ENCODE peak calls at places on chromosomes 12 and 14, in six cellular contexts. U is foreskin keratinocyte, L is gastrocnemius medialis, J is cardiac fibroblast, X is GM20000, R is progenitor cell of endocrine pancreas. K is an unnamed sample.
A peak's percentile ranks its signal among the peaks of the same experiment; 100 is the strongest.

GRCh38 chr14:68145539-68145938 is 326.0 kb downstream of the RAD51B start:
- DNase-seq in L (no peak), R (no peak), U (no peak), J (peak; percentile 44), X (no peak), K (no peak)

GRCh38 chr12:71139153-71139735 is 18.6 kb downstream of the TSPAN8 start:
- DNase-seq in U (no peak), X (no peak), L (no peak), R (no peak), J (no peak), K (no peak)

GRCh38 chr14:91330111-91330696 is 85.7 kb upstream of the GPR68 start:
- DNase-seq in R (no peak), J (no peak), U (no peak), L (no peak), X (no peak), K (no peak)

GRCh38 chr14:22656945-22657711 is 13.0 kb upstream of the OR6J1 start:
- DNase-seq in L (no peak), U (no peak), R (no peak), X (no peak), J (peak; percentile 91), K (no peak)

GRCh38 chr14:61527325-61528100 is 167.8 kb upstream of the HIF1A start:
- DNase-seq in R (no peak), L (no peak), J (peak; percentile 84), X (no peak), U (peak; percentile 55), K (no peak)

GRCh38 chr14:23695220-23695999 is 59.2 kb downstream of the DHRS2 start:
- DNase-seq in L (no peak), X (no peak), R (no peak), J (peak; percentile 3), U (no peak), K (no peak)

GRCh38 chr12:96471368-96472040 is 17.9 kb upstream of the CFAP54 start:
- DNase-seq in R (no peak), U (peak; percentile 70), J (peak; percentile 57), X (no peak), L (no peak), K (no peak)

GRCh38 chr14:99261916-99262787 is 9.8 kb downstream of the BCL11B start:
- DNase-seq in J (no peak), L (no peak), R (no peak), U (peak; percentile 79), X (no peak), K (no peak)

GRCh38 chr14:73712540-73713141 is 1.5 kb downstream of the PNMA1 start:
- DNase-seq in L (no peak), U (no peak), R (no peak), X (peak; percentile 75), J (no peak), K (no peak)

GRCh38 chr12:122203301-122203967 is at the start of gene B3GNT4:
- DNase-seq in J (peak; percentile 51), R (peak; percentile 42), U (peak; percentile 53), X (peak; percentile 84), L (no peak), K (no peak)

GRCh38 chr12:129607293-129607692 is 296.5 kb downstream of the TMEM132D start:
- DNase-seq in R (no peak), J (peak; percentile 7), L (no peak), U (no peak), X (no peak), K (no peak)

GRCh38 chr12:130617219-130617618 is 98.9 kb downstream of the RIMBP2 start:
- DNase-seq in J (no peak), L (no peak), U (peak; percentile 4), X (no peak), R (no peak), K (no peak)

GRCh38 chr12:40622246-40622838 is 69.9 kb upstream of the CNTN1 start:
- DNase-seq in X (peak; percentile 68), R (peak; percentile 25), U (peak; percentile 55), J (peak; percentile 49), L (no peak), K (peak; percentile 28)

GRCh38 chr12:129911437-129912049 is 7.7 kb upstream of the TMEM132D start:
- DNase-seq in J (peak; percentile 12), X (peak; percentile 77), U (peak; percentile 6), R (peak; percentile 55), L (no peak), K (no peak)

GRCh38 chr14:53495846-53496343 is 342.8 kb upstream of the DDHD1 start:
- DNase-seq in X (no peak), R (no peak), J (no peak), L (no peak), U (no peak), K (no peak)

GRCh38 chr14:67943947-67944346 is 124.4 kb downstream of the RAD51B start:
- DNase-seq in X (peak; percentile 39), U (peak; percentile 71), R (peak; percentile 51), L (peak; percentile 51), J (peak; percentile 96), K (peak; percentile 74)

GRCh38 chr12:65840793-65841670 is 16.7 kb downstream of the HMGA2 start:
- DNase-seq in J (no peak), X (no peak), U (no peak), R (no peak), L (no peak), K (no peak)
- TF ChIP-seq CTCF in J (no peak), X (no peak), U (peak; percentile 34), R (no peak), L (no peak), K (no peak)

GRCh38 chr12:107319536-107320030 is 226.2 kb upstream of the CRY1 start:
- DNase-seq in L (no peak), R (no peak), U (no peak), X (no peak), J (no peak), K (no peak)

GRCh38 chr12:107318804-107319535 is 225.6 kb upstream of the CRY1 start:
- DNase-seq in R (peak; percentile 23), L (no peak), X (peak; percentile 38), J (peak; percentile 37), U (peak; percentile 73), K (no peak)

GRCh38 chr12:107318554-107318803 is 225.1 kb upstream of the CRY1 start:
- DNase-seq in X (no peak), L (no peak), R (no peak), U (peak; percentile 72), J (no peak), K (no peak)

GRCh38 chr12:107320031-107320928 is 226.9 kb upstream of the CRY1 start:
- DNase-seq in R (no peak), J (peak; percentile 29), U (peak; percentile 81), L (no peak), X (peak; percentile 33), K (no peak)

GRCh38 chr12:107317751-107318553 is 224.6 kb upstream of the CRY1 start:
- DNase-seq in U (peak; percentile 86), X (peak; percentile 41), R (peak; percentile 82), J (peak; percentile 82), L (peak; percentile 51), K (peak; percentile 55)
- TF ChIP-seq CTCF in U (peak; percentile 48), X (no peak), R (peak; percentile 57), J (peak; percentile 24), L (no peak), K (no peak)

DNA sequence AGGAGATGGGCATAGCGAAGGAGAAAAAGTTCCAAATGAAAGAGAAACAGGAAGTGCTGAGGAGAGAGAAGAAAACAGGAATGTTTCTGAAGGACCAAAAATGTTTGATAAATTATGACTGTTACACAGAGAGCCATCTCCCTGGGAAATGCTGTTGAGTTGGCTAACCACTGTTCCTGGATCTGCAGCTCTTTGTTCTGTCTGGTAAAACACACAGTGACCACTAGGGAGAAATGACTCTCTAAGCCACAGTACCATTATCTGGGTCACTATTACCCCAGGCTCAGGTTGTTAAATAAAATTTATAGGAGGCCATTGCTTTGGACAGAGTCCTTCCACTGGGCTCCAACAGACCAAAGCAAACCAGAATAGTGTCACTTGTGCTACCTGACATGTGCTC is 219.3 kb downstream of the CRADD start:
- DNase-seq in R (no peak), L (no peak), J (peak; percentile 32), U (no peak), X (no peak), K (no peak)
- TF ChIP-seq CTCF in R (peak; percentile 30), L (no peak), J (no peak), U (no peak), X (no peak), K (no peak)

DNA sequence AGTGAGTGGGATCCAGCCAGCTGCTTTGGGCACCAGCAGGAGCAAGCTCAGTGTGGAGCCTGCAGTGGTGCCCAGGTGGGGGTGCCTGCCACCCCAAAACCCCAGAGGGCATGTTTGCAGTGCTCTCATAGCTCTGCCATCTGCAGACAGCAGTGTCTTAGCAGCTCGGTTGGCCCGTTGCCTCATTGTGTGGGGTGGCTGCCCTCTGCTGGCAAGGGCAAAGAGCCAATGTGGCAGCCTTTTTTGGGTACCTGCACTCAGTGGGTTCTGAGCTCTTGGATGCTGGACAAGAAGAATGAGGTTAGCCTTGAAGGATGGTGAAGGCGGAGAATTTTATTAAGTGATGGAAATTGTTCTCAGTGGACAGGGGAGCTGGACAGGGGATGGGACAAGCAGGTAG is 52.3 kb downstream of the NEUROD4 start:
- DNase-seq in J (peak; percentile 26), L (no peak), U (peak; percentile 29), R (no peak), X (peak; percentile 36), K (no peak)
- TF ChIP-seq CTCF in J (peak; percentile 35), L (no peak), U (peak; percentile 67), R (peak; percentile 27), X (peak; percentile 68), K (peak; percentile 10)

DNA sequence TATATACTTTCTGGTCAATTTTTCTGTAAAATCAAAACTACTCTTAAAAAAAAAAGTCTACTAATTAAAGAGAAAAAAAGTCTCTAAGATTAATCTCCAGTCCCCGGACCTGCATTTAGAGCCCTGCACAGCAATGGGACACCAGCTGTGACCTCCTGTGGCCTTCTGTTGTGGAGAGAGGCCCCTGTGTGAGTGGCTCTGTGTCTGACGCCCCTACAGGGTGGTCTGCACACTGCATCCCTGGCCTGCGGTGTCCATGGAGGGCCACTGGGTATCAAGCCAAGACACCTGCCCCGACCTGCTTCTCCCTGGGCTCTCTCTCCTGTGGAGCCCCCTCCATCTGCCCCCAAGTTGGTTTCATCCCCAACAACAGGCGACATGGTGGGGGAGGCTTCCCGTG is 248.0 kb upstream of the DIO3 start:
- DNase-seq in X (no peak), J (no peak), U (no peak), R (no peak), L (no peak), K (no peak)
- TF ChIP-seq CTCF in X (no peak), J (no peak), U (no peak), R (peak; percentile 19), L (no peak), K (no peak)

GRCh38 chr12:30330565-30330964 is 365.1 kb downstream of the IPO8 start:
- DNase-seq in L (no peak), U (no peak), X (no peak), R (no peak), J (no peak), K (no peak)
- TF ChIP-seq CTCF in L (no peak), U (no peak), X (no peak), R (no peak), J (no peak), K (no peak)

GRCh38 chr14:89915114-89915878 is 39.2 kb downstream of the EFCAB11 start:
- DNase-seq in X (peak; percentile 55), U (peak; percentile 56), R (peak; percentile 36), J (peak; percentile 83), L (peak; percentile 40), K (no peak)
- TF ChIP-seq CTCF in X (peak; percentile 81), U (peak; percentile 96), R (peak; percentile 95), J (peak; percentile 90), L (peak; percentile 92), K (peak; percentile 93)

K was measured in AG09319.